ENCODE peak calls at places on chromosomes 1 and 21, in four cellular contexts. H is right lobe of liver; X is RPMI7951; F is activated CD8-positive, alpha-beta memory T cell treated with anti-CD3 and anti-CD28 coated beads, Interleukin-2, amount 50 U/mL, for 4 hours. P is an unnamed sample.

GRCh38 chr1:58763214-58763613 is 20.6 kb downstream of the JUN start:
- DNase-seq in H (peak), X (peak), F (no peak), P (peak)

GRCh38 chr1:180912211-180912800 is 391 bp upstream of the KIAA1614 start:
- DNase-seq in H (no peak), X (peak), F (no peak), P (peak)

GRCh38 chr1:10625076-10625475 is 150.3 kb downstream of the PEX14 start:
- DNase-seq in H (peak), X (no peak), F (no peak), P (no peak)

GRCh38 chr1:10632691-10633090 is 157.9 kb downstream of the PEX14 start:
- DNase-seq in H (peak), X (no peak), F (no peak), P (no peak)

GRCh38 chr1:234531181-234532132 is 52.5 kb upstream of the TARBP1 start:
- DNase-seq in H (no peak), X (no peak), F (no peak), P (peak)

GRCh38 chr1:86191958-86192357 is 35.4 kb upstream of the COL24A1 start:
- DNase-seq in H (no peak), X (no peak), F (no peak), P (no peak)

GRCh38 chr1:202291961-202292712 is 49.6 kb downstream of the UBE2T start:
- DNase-seq in H (no peak), X (peak), F (no peak), P (peak)

GRCh38 chr1:193111641-193112090 is 6.5 kb upstream of the GLRX2 start:
- DNase-seq in H (peak), X (peak), F (no peak), P (peak)

GRCh38 chr1:95321516-95321915 is 87.5 kb downstream of the RWDD3 start:
- DNase-seq in H (no peak), X (no peak), F (no peak), P (no peak)

GRCh38 chr1:183275322-183275721 is 89.3 kb downstream of the LAMC2 start:
- DNase-seq in H (no peak), X (no peak), F (no peak), P (no peak)

GRCh38 chr1:212670301-212670700 is 29.3 kb downstream of the BATF3 start:
- DNase-seq in H (no peak), X (peak), F (no peak), P (peak)

GRCh38 chr1:50735443-50735842 is 224.6 kb downstream of the FAF1 start:
- DNase-seq in H (no peak), X (peak), F (no peak), P (peak)

GRCh38 chr1:208058212-208059155 is 147.6 kb upstream of the CD34 start:
- DNase-seq in H (no peak), X (no peak), F (no peak), P (no peak)

GRCh38 chr1:152013664-152014237 is 20.1 kb upstream of the S100A10 start:
- DNase-seq in H (peak), X (peak), F (no peak), P (peak)

GRCh38 chr21:39444406-39445145 is 1.0 kb downstream of the LCA5L start:
- DNase-seq in H (no peak), X (peak), F (no peak), P (peak)

GRCh38 chr1:3053366-3053980 is 15.5 kb upstream of the PRDM16 start:
- DNase-seq in H (no peak), X (no peak), F (no peak), P (no peak)

GRCh38 chr1:183039985-183040447 is 16.8 kb downstream of the LAMC1 start:
- DNase-seq in H (no peak), X (peak), F (no peak), P (peak)

GRCh38 chr1:175656416-175656815 is 87.0 kb downstream of the TNR start:
- DNase-seq in H (no peak), X (no peak), F (no peak), P (no peak)

GRCh38 chr1:220455559-220455958 is 72.4 kb upstream of the MARK1 start:
- DNase-seq in H (no peak), X (no peak), F (no peak), P (no peak)

GRCh38 chr1:107941123-107941522 is 23.9 kb downstream of the VAV3 start:
- DNase-seq in H (no peak), X (peak), F (no peak), P (no peak)